ENCODE peak calls at places on chromosomes 3 and 15, in seven cellular contexts. I, H, P, Z, R, M and Q are unnamed samples.

GRCh38 chr3:73766599-73767378 is 142.0 kb upstream of the PDZRN3 start:
- DNase-seq in Z (no peak), I (peak), M (peak), H (peak), R (peak), P (no peak), Q (no peak)

GRCh38 chr3:190566043-190566933 is 52.4 kb downstream of the IL1RAP start:
- DNase-seq in I (peak), M (peak), H (peak), R (peak), P (peak), Z (peak), Q (peak)

GRCh38 chr15:78929536-78930264 is 15.1 kb downstream of the CTSH start:
- DNase-seq in P (no peak), H (no peak), I (no peak), R (no peak), Z (no peak), M (no peak), Q (no peak)

GRCh38 chr3:10373686-10374261 is 52.9 kb upstream of the SEC13 start:
- DNase-seq in H (no peak), M (no peak), P (no peak), I (no peak), Z (no peak), R (no peak), Q (no peak)

GRCh38 chr3:133548090-133548489 is 25.4 kb upstream of the CDV3 start:
- DNase-seq in H (no peak), Z (peak), M (no peak), P (no peak), R (no peak), I (no peak), Q (no peak)

GRCh38 chr15:92610101-92610520 is 45.5 kb downstream of the FAM174B start:
- DNase-seq in Z (peak), I (peak), M (no peak), H (no peak), R (no peak), P (no peak), Q (no peak)

GRCh38 chr3:150132101-150132749 is 161.5 kb upstream of the PFN2 start:
- DNase-seq in R (no peak), I (no peak), P (no peak), M (peak), H (no peak), Z (no peak), Q (no peak)

GRCh38 chr15:40420793-40421192 is 15.2 kb downstream of the IVD start:
- DNase-seq in I (no peak), H (no peak), Z (no peak), M (no peak), R (peak), P (peak), Q (no peak)

GRCh38 chr15:100338971-100339444 is 2.8 kb downstream of the ADAMTS17 start:
- DNase-seq in Z (no peak), M (peak), R (peak), P (peak), H (peak), I (peak), Q (peak)

GRCh38 chr3:126416943-126417342 is 22.2 kb downstream of the CFAP100 start:
- DNase-seq in M (no peak), I (peak), Z (peak), R (no peak), P (no peak), H (no peak), Q (no peak)

GRCh38 chr15:70033529-70034140 is 64.1 kb downstream of the TLE3 start:
- DNase-seq in P (no peak), H (no peak), M (peak), I (peak), R (no peak), Z (no peak), Q (no peak)

GRCh38 chr3:143252931-143253330 is 133.4 kb downstream of the CHST2 start:
- DNase-seq in R (no peak), P (no peak), H (no peak), I (no peak), Z (no peak), M (no peak), Q (no peak)

GRCh38 chr3:71130516-71131384 is 452.8 kb downstream of the FOXP1 start:
- DNase-seq in M (no peak), Z (no peak), R (peak), P (peak), H (peak), I (peak), Q (peak)

GRCh38 chr15:83206387-83206970 is 1.1 kb downstream of the HDGFL3 start:
- DNase-seq in I (peak), R (no peak), Z (no peak), P (no peak), M (no peak), H (peak), Q (peak)

GRCh38 chr3:44554626-44555592 is at the start of gene ZKSCAN7:
- DNase-seq in I (peak), R (peak), M (peak), P (peak), H (peak), Z (peak), Q (no peak)

GRCh38 chr3:42733501-42734262 is 31.1 kb upstream of the HHATL start:
- DNase-seq in P (no peak), I (peak), M (no peak), H (no peak), R (peak), Z (peak), Q (no peak)

GRCh38 chr3:167941234-167941995 is 154.3 kb downstream of the GOLIM4 start:
- DNase-seq in I (peak), M (no peak), Z (no peak), P (peak), R (no peak), H (peak), Q (no peak)

GRCh38 chr3:39809181-39809994 is at the start of gene MYRIP:
- DNase-seq in R (peak), Z (no peak), H (no peak), I (peak), M (peak), P (peak), Q (peak)

GRCh38 chr3:104878395-104878794 is 488.3 kb upstream of the ALCAM start:
- DNase-seq in R (no peak), Z (no peak), I (no peak), P (no peak), H (no peak), M (no peak), Q (no peak)

GRCh38 chr15:93424131-93424530 is 335.1 kb upstream of the RGMA start:
- DNase-seq in M (no peak), H (no peak), P (no peak), I (no peak), Z (no peak), R (no peak), Q (no peak)

GRCh38 chr15:79967331-79968182 is 3.4 kb downstream of the BCL2A1 start:
- DNase-seq in P (no peak), H (no peak), I (no peak), Z (no peak), M (no peak), R (no peak), Q (no peak)

DNA sequence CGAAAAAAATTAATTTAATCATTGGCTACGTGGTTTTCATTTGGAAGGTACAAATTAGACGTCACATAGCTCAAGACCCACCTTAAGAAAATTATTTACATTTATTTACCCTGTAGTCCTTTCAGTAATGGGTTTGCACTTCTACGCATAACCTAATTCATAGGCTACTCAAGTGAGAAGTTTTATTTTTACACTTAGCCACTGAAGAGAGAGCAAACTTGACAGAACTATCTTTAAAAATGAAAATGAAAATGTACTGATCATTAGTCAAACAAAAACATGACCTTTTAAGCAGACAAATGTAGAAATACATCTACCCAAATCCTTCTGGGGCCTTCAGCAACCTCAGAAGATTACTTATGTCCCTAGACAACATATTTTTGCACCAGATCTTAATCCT is 269.4 kb upstream of the TTC14 start:
- DNase-seq in P (no peak), M (no peak), R (no peak), I (no peak), Z (no peak), H (no peak), Q (no peak)
- TF ChIP-seq EP300 in P (no peak), M (no peak), R (no peak), I (no peak), Z (no peak), H (no peak), Q (no peak)

GRCh38 chr3:194572131-194572789 is 61.0 kb downstream of the TMEM44 start:
- DNase-seq in R (peak), M (no peak), P (peak), Z (peak), H (peak), I (peak), Q (peak)
- TF ChIP-seq EP300 in R (no peak), M (no peak), P (no peak), Z (no peak), H (peak), I (no peak), Q (no peak)

GRCh38 chr3:147348976-147349375 is 57.4 kb downstream of the ZIC4 start:
- DNase-seq in R (no peak), M (no peak), I (no peak), Z (no peak), P (no peak), H (no peak), Q (no peak)
- TF ChIP-seq EP300 in R (no peak), M (no peak), I (no peak), Z (no peak), P (no peak), H (no peak), Q (no peak)

DNA sequence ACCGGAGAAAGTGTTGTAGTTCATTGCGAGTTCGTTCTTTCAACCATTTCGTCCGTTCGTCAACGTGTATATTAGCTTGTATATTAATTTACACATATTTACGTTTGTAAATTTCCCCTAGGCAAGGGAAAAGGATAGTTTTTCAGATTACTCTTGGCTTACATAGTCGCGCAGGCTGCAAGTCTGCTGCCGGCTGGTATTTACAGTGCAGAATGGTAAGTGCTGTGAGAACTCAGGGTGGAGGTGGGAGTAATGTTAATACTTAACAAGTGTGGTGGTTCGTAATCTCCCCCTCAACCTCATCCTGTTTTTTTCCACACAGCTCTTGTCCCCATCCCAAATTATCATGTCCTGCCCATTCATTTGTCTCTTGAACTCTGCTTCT is 752 bp downstream of the FAM98B start:
- DNase-seq in R (no peak), M (no peak), I (no peak), P (no peak), H (no peak), Z (no peak), Q (no peak)
- TF ChIP-seq EP300 in R (no peak), M (no peak), I (no peak), P (no peak), H (no peak), Z (no peak), Q (no peak)

GRCh38 chr3:184015381-184016019 is 2.2 kb downstream of the ABCC5 start:
- DNase-seq in I (no peak), M (peak), Z (no peak), R (no peak), P (peak), H (no peak), Q (no peak)

GRCh38 chr3:184016820-184017671 is 638 bp downstream of the ABCC5 start:
- DNase-seq in M (peak), H (peak), R (peak), Z (no peak), I (peak), P (peak), Q (peak)

GRCh38 chr3:184018424-184018973 is 815 bp upstream of the ABCC5 start:
- DNase-seq in M (no peak), I (no peak), P (no peak), R (no peak), H (no peak), Z (no peak), Q (no peak)

GRCh38 chr3:184017672-184018423 is at the start of gene ABCC5:
- DNase-seq in R (peak), M (peak), I (peak), H (peak), Z (peak), P (peak), Q (peak)

DNA sequence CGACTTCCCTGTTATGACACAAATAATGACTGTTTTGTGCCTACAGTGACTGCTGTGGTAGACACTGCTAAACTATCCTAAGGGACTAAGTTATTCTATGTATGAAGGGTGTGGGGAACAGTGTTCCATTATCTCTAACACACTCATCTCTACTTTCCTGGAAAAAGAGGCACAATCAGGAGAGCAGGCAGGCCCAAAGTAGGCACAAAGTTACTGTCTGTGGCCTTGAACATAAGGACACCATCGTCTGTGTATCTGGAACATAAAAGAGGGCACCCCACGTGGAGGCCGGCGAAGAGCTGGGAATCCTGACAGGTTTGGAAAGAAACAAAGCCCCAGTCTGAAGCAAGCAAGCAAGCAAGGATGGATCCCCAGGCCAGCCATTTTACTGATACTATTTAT is 1.5 kb downstream of the ABCC5 start:
- DNase-seq in P (no peak), M (no peak), I (no peak), H (no peak), R (no peak), Z (no peak), Q (no peak)
- TF ChIP-seq EP300 in P (no peak), M (no peak), I (no peak), H (no peak), R (no peak), Z (no peak), Q (no peak)